ENCODE peak calls at places on chromosomes 13 and 19, in ten cellular contexts. Z, Q, M, E, N, I, P, U, D and H are unnamed samples.

GRCh38 chr19:11479090-11479469 is 1.8 kb downstream of the ELAVL3 start:
- DNase-seq in D (no peak), U (no peak), I (no peak), Q (no peak), N (no peak), M (no peak), Z (no peak), P (no peak), E (no peak), H (no peak)

GRCh38 chr13:98503175-98504028 is 73.5 kb downstream of the STK24 start:
- DNase-seq in Q (no peak), N (peak; percentile 12), U (no peak), Z (no peak), E (no peak), P (no peak), M (no peak), D (peak; percentile 30), I (no peak), H (no peak)

GRCh38 chr13:32259116-32259515 is 56.0 kb downstream of the ZAR1L start:
- DNase-seq in Q (no peak), M (no peak), Z (no peak), P (no peak), I (no peak), D (no peak), E (no peak), U (no peak), N (no peak), H (no peak)

GRCh38 chr19:17610384-17610783 is 54.9 kb downstream of the COLGALT1 start:
- DNase-seq in D (peak; percentile 28), E (no peak), U (no peak), I (no peak), N (no peak), Q (no peak), P (peak; percentile 82), Z (no peak), M (no peak), H (no peak)

GRCh38 chr19:40221858-40222619 is 3.9 kb upstream of the TTC9B start:
- DNase-seq in Q (peak; percentile 56), D (peak; percentile 94), M (peak; percentile 40), N (peak; percentile 76), Z (peak; percentile 82), I (peak; percentile 78), U (peak; percentile 71), E (peak; percentile 67), P (peak; percentile 95), H (peak; percentile 72)

GRCh38 chr19:47414469-47414868 is 4.9 kb downstream of the MEIS3 start:
- DNase-seq in P (no peak), D (no peak), Z (no peak), U (no peak), N (no peak), Q (no peak), I (no peak), E (no peak), M (no peak), H (no peak)

GRCh38 chr19:47729799-47730520 is 15.4 kb upstream of the NOP53 start:
- DNase-seq in U (peak; percentile 89), Q (peak; percentile 82), N (peak; percentile 58), P (no peak), I (no peak), Z (peak; percentile 39), D (peak; percentile 24), E (peak; percentile 74), M (peak; percentile 34), H (no peak)

GRCh38 chr13:97116754-97117153 is 105.4 kb upstream of the MBNL2 start:
- DNase-seq in P (no peak), M (no peak), Q (no peak), E (no peak), I (no peak), Z (no peak), U (no peak), D (peak; percentile 74), N (no peak), H (no peak)

GRCh38 chr13:98462946-98463345 is 114.0 kb downstream of the STK24 start:
- DNase-seq in I (no peak), P (no peak), D (no peak), Q (peak; percentile 33), N (no peak), M (no peak), E (peak; percentile 18), U (no peak), Z (no peak), H (no peak)

GRCh38 chr19:36115453-36116343 is at the start of gene TBCB:
- DNase-seq in M (peak; percentile 22), I (peak; percentile 89), N (peak; percentile 90), D (peak; percentile 31), E (peak; percentile 86), Z (peak; percentile 90), Q (peak; percentile 88), P (peak; percentile 88), U (peak; percentile 89), H (no peak)

GRCh38 chr13:111204438-111205177 is 89.5 kb downstream of the ARHGEF7 start:
- DNase-seq in N (no peak), U (peak; percentile 73), P (no peak), E (peak; percentile 48), Q (peak; percentile 71), M (no peak), I (no peak), Z (no peak), D (peak; percentile 80), H (no peak)

GRCh38 chr13:104796581-104796980 is 1730.4 kb upstream of the SLC10A2 start:
- DNase-seq in I (no peak), U (no peak), P (no peak), Q (no peak), D (no peak), E (no peak), Z (no peak), N (no peak), M (no peak), H (no peak)

GRCh38 chr13:101116826-101117225 is 299.5 kb downstream of the NALCN start:
- DNase-seq in U (no peak), E (no peak), N (no peak), P (no peak), I (no peak), M (no peak), D (no peak), Z (no peak), Q (no peak), H (no peak)

GRCh38 chr19:6678690-6679109 is 8.7 kb upstream of the TNFSF14 start:
- DNase-seq in P (no peak), Z (no peak), M (no peak), I (no peak), Q (no peak), E (no peak), D (peak; percentile 33), U (no peak), N (peak; percentile 50), H (no peak)

GRCh38 chr13:71368301-71368700 is 498.7 kb downstream of the DACH1 start:
- DNase-seq in P (no peak), I (no peak), Q (no peak), U (no peak), D (no peak), N (no peak), E (no peak), Z (no peak), M (no peak), H (no peak)

GRCh38 chr19:48645652-48646191 is at the start of gene CA11:
- DNase-seq in E (no peak), U (no peak), I (no peak), Z (no peak), D (no peak), N (no peak), M (no peak), Q (no peak), P (no peak), H (no peak)

GRCh38 chr19:3370214-3370720 is 3.9 kb downstream of the NFIC start:
- DNase-seq in Q (no peak), I (no peak), Z (no peak), D (no peak), M (no peak), N (no peak), P (no peak), E (no peak), U (no peak), H (no peak)

GRCh38 chr13:61170791-61171330 is 244.8 kb downstream of the PCDH20 start:
- DNase-seq in N (no peak), Q (peak; percentile 38), I (no peak), U (no peak), D (no peak), E (peak; percentile 13), M (no peak), Z (no peak), P (no peak), H (no peak)

GRCh38 chr19:42313096-42313839 is at the start of gene TMEM145:
- DNase-seq in D (peak; percentile 30), Q (peak; percentile 61), U (no peak), I (no peak), E (no peak), M (peak; percentile 45), P (peak; percentile 73), N (peak; percentile 51), Z (peak; percentile 41), H (no peak)

GRCh38 chr13:43815204-43815603 is 28.4 kb upstream of the ENOX1 start:
- DNase-seq in Q (no peak), M (no peak), U (no peak), D (peak; percentile 29), Z (no peak), E (no peak), N (no peak), P (no peak), I (no peak), H (no peak)

GRCh38 chr19:5910638-5910907 is 3.5 kb upstream of the CAPS start:
- DNase-seq in U (no peak), N (no peak), E (no peak), Q (no peak), I (no peak), M (no peak), D (no peak), Z (no peak), P (no peak), H (no peak)

GRCh38 chr13:97328222-97328790 is 105.7 kb upstream of the RAP2A start:
- DNase-seq in N (no peak), Z (no peak), Q (peak; percentile 50), P (no peak), M (no peak), I (no peak), D (peak; percentile 56), U (no peak), E (no peak), H (no peak)

GRCh38 chr19:16142032-16142580 is 1.4 kb upstream of the HSH2D start:
- DNase-seq in N (no peak), D (no peak), M (no peak), I (no peak), U (no peak), Q (no peak), E (no peak), P (no peak), Z (no peak), H (no peak)

GRCh38 chr13:97030705-97031452 is 36.6 kb upstream of the OXGR1 start:
- DNase-seq in N (no peak), Z (no peak), Q (no peak), M (no peak), P (peak; percentile 33), D (peak; percentile 77), U (no peak), I (no peak), E (no peak), H (no peak)

GRCh38 chr13:65597839-65598818 is 1632.0 kb downstream of the PCDH9 start:
- DNase-seq in U (no peak), I (no peak), Q (no peak), N (no peak), Z (no peak), M (no peak), D (peak; percentile 67), P (no peak), E (no peak), H (no peak)

GRCh38 chr13:28744091-28744536 is 25.3 kb upstream of the SLC46A3 start:
- DNase-seq in P (no peak), N (no peak), Z (no peak), Q (no peak), U (no peak), D (peak; percentile 59), I (no peak), M (no peak), E (no peak), H (no peak)

GRCh38 chr13:73914119-73914518 is 220.1 kb downstream of the KLF12 start:
- DNase-seq in Z (no peak), D (peak; percentile 75), M (no peak), U (no peak), I (peak; percentile 72), N (no peak), E (no peak), Q (no peak), P (peak; percentile 53), H (no peak)

GRCh38 chr13:107900775-107901174 is 314.6 kb downstream of the LIG4 start:
- DNase-seq in U (no peak), P (no peak), M (no peak), N (no peak), Z (no peak), I (no peak), Q (no peak), E (no peak), D (peak; percentile 18), H (no peak)